ENCODE peak calls at places on chromosomes 12 and 14, in nine cellular contexts. Z is stimulated activated CD4-positive, alpha-beta T cell treated with anti-CD3 and anti-CD28 coated beads, Interleukin-1b, Interleukin-23, amount 100 ng/mL, for 1 hour; E is skeletal muscle cell; X is fibroblast of lung; I is stimulated activated CD8-positive, alpha-beta memory T cell treated with anti-CD3 and anti-CD28 coated beads, Interleukin-15, amount 100 ng/mL, for 1 hour; Q is fibroblast of pulmonary artery; S is stomach; W is mesothelial cell of epicardium; A is anterior cingulate cortex. B is an unnamed sample.

GRCh38 chr14:80669416-80669815 is 272.1 kb downstream of the CEP128 start:
- DNase-seq in Z (no peak), E (no peak), X (peak; percentile 79), I (no peak), Q (peak; percentile 2), S (no peak), W (no peak), A (no peak), B (peak; percentile 12)

GRCh38 chr14:24432259-24433131 is 2.7 kb downstream of the KHNYN start:
- DNase-seq in Z (no peak), E (no peak), X (no peak), I (no peak), Q (no peak), S (no peak), W (no peak), A (no peak), B (no peak)

GRCh38 chr12:107134558-107134957 is 41.2 kb upstream of the CRY1 start:
- DNase-seq in Z (no peak), E (no peak), X (no peak), I (no peak), Q (no peak), S (no peak), W (no peak), A (no peak), B (no peak)

GRCh38 chr12:115752913-115753726 is 524.4 kb downstream of the MED13L start:
- DNase-seq in Z (no peak), E (peak; percentile 26), X (peak; percentile 66), I (no peak), Q (peak; percentile 86), S (peak; percentile 33), W (peak; percentile 50), A (no peak), B (peak; percentile 17)

GRCh38 chr12:78916845-78917480 is 52.4 kb downstream of the SYT1 start:
- DNase-seq in Z (no peak), E (peak; percentile 4), X (peak; percentile 86), I (no peak), Q (peak; percentile 42), S (no peak), W (no peak), A (no peak), B (no peak)

GRCh38 chr12:31019561-31020308 is 53.9 kb upstream of the DDX11 start:
- DNase-seq in Z (no peak), E (no peak), X (no peak), I (no peak), Q (no peak), S (peak; percentile 19), W (no peak), A (no peak), B (no peak)

GRCh38 chr12:108312885-108313203 is 26.3 kb downstream of the CMKLR1 start:
- DNase-seq in Z (no peak), E (no peak), X (no peak), I (no peak), Q (peak; percentile 24), S (no peak), W (no peak), A (peak; percentile 16), B (no peak)

GRCh38 chr12:112664569-112664968 is 127.0 kb upstream of the RPH3A start:
- DNase-seq in Z (no peak), E (no peak), X (peak; percentile 3), I (no peak), Q (peak; percentile 13), S (no peak), W (peak; percentile 61), A (no peak), B (no peak)

GRCh38 chr14:92633724-92634123 is 114.7 kb downstream of the LGMN start:
- DNase-seq in Z (no peak), E (no peak), X (peak; percentile 28), I (no peak), Q (peak; percentile 34), S (no peak), W (no peak), A (no peak), B (no peak)

GRCh38 chr12:65761301-65761700 is 63.0 kb upstream of the HMGA2 start:
- DNase-seq in Z (no peak), E (no peak), X (no peak), I (no peak), Q (no peak), S (no peak), W (no peak), A (no peak), B (no peak)

GRCh38 chr12:79364197-79364596 is 326.6 kb downstream of the PAWR start:
- DNase-seq in Z (no peak), E (no peak), X (peak; percentile 46), I (no peak), Q (no peak), S (no peak), W (no peak), A (no peak), B (no peak)

B was measured in AG04449.